ENCODE peak calls at places on chromosome X, in seven cellular contexts. O is tibial artery, E is gastrocnemius medialis, K is MM.1S, B is AG09309, H is HepG2, W is AG04450. D is an unnamed sample.

GRCh38 chrX:71910526-71911022 is at the start of gene NHSL2:
- DNase-seq in O (peak), B (no peak), W (no peak), K (peak), E (no peak), H (no peak), D (no peak)

GRCh38 chrX:103248553-103248952 is 6.4 kb downstream of the TCEAL8 start:
- DNase-seq in E (no peak), H (no peak), O (no peak), W (no peak), B (no peak), K (no peak), D (peak)

GRCh38 chrX:37405954-37406353 is 56.8 kb downstream of the PRRG1 start:
- DNase-seq in B (no peak), W (peak), H (no peak), E (no peak), O (no peak), K (no peak), D (peak)

GRCh38 chrX:40148189-40148438 is 50.4 kb upstream of the BCOR start:
- DNase-seq in B (no peak), H (no peak), W (no peak), E (no peak), O (no peak), K (no peak), D (no peak)

GRCh38 chrX:117969782-117970181 is 146.8 kb downstream of the KLHL13 start:
- DNase-seq in B (no peak), W (no peak), E (no peak), O (no peak), H (peak), K (no peak), D (no peak)

GRCh38 chrX:80098038-80098437 is 83.5 kb downstream of the TBX22 start:
- DNase-seq in B (no peak), K (no peak), H (no peak), E (no peak), W (no peak), O (no peak), D (no peak)

GRCh38 chrX:96453139-96453538 is 231.5 kb upstream of the DIAPH2 start:
- DNase-seq in E (no peak), H (peak), O (no peak), K (no peak), W (no peak), B (no peak), D (no peak)

GRCh38 chrX:132651411-132652086 is 162.7 kb upstream of the MBNL3 start:
- DNase-seq in W (no peak), K (no peak), O (no peak), B (peak), E (no peak), H (no peak), D (peak)

GRCh38 chrX:15165832-15166231 is 104.1 kb downstream of the ASB9 start:
- DNase-seq in H (no peak), K (no peak), W (no peak), B (no peak), E (no peak), O (no peak), D (no peak)

GRCh38 chrX:6505960-6506359 is 29.0 kb downstream of the VCX3A start:
- DNase-seq in B (no peak), W (no peak), E (no peak), K (no peak), H (no peak), O (no peak), D (no peak)

GRCh38 chrX:78652971-78653822 is 5.9 kb downstream of the RTL3 start:
- DNase-seq in K (peak), W (no peak), H (peak), B (peak), E (no peak), O (no peak), D (peak)

DNA sequence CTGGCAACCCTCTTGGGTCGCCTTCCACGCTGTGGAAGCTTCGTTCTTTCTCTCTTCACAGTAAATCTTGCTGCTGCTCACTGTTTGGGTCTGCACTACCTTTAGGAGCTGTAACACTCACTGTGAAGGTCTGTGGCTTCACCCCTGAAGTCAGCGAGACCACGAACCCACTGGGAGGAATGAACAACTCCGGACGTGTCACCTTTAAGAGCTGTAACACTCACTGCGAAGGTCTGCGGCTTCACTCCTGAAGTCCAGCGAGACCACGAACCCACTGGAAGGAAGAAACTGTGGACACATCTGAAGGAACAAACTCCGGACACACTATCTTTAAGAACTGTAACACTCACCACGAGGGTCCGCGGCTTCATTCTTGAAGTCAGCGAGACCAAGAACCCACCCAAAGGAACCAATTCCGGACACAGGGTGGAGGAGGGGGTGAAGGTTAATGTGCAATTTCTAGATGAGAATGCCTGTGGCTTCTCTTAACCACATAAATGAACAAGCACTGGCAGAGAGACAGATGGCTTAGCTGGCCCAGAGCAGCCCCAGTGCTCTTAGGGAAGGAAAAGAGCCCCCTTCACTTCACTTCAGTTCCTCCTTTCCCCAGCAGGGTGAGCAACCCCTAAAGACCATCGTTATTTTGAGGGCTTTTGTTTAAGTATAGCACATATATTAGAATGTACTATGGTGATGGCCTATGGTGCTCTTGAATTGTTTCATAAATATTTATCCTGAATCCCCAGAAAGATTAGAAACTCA is 73.0 kb downstream of the LUZP4 start:
- DNase-seq in W (no peak), H (no peak), O (no peak), K (peak), E (no peak), B (no peak), D (no peak)
- TF ChIP-seq CTCF in W (peak), H (no peak), O (no peak), K (no peak), E (no peak), B (peak), D (peak)

GRCh38 chrX:826448-826847 is 195.9 kb downstream of the SHOX start:
- DNase-seq in H (no peak), B (no peak), E (no peak), O (no peak), K (no peak), W (no peak), D (no peak)
- H3K4me3 ChIP-seq in H (no peak), B (no peak), E (no peak), O (peak), K (no peak), W (no peak), D (no peak)

GRCh38 chrX:113001836-113002235 is 161.2 kb upstream of the AMOT start:
- DNase-seq in O (no peak), E (no peak), H (no peak), K (no peak), B (no peak), W (no peak), D (no peak)
- TF ChIP-seq CTCF in O (no peak), E (no peak), H (no peak), K (no peak), B (no peak), W (peak), D (no peak)

GRCh38 chrX:106730385-106730784 is 3.9 kb downstream of the RNF128 start:
- DNase-seq in H (peak), B (no peak), E (peak), O (no peak), W (no peak), K (no peak), D (no peak)
- H3K4me3 ChIP-seq in H (peak), B (no peak), E (no peak), O (no peak), W (no peak), K (no peak), D (no peak)

D was measured in retinal pigment epithelial cell.